ENCODE peak calls at places on chromosomes 4 and X, in six cellular contexts. V is fibroblast of the aortic adventitia, G is NB4, I is pancreas, F is psoas muscle, X is OCI-LY7. K is an unnamed sample.
A peak's percentile ranks its signal among the peaks of the same experiment; 100 is the strongest.

GRCh38 chrX:70247252-70247651 is 12.8 kb downstream of the P2RY4 start:
- DNase-seq in V (no peak), G (no peak), I (no peak), F (no peak), X (no peak), K (no peak)

GRCh38 chrX:23845316-23845932 is 62.3 kb downstream of the APOO start:
- DNase-seq in V (peak; percentile 15), G (peak; percentile 20), I (no peak), F (no peak), X (no peak), K (no peak)

GRCh38 chrX:10945463-10945862 is 165.7 kb upstream of the HCCS start:
- DNase-seq in V (peak; percentile 43), G (no peak), I (no peak), F (no peak), X (no peak), K (no peak)

GRCh38 chr4:124191329-124191728 is 521.2 kb downstream of the ANKRD50 start:
- DNase-seq in V (no peak), G (no peak), I (no peak), F (no peak), X (no peak), K (no peak)

GRCh38 chr4:139734201-139734874 is 68.7 kb downstream of the MGST2 start:
- DNase-seq in V (peak; percentile 75), G (peak; percentile 58), I (no peak), F (no peak), X (no peak), K (peak; percentile 45)

GRCh38 chr4:2472187-2472586 is 3.3 kb downstream of the RNF4 start:
- DNase-seq in V (no peak), G (no peak), I (no peak), F (no peak), X (no peak), K (peak; percentile 82)

GRCh38 chr4:95510145-95510544 is 38.6 kb downstream of the UNC5C start:
- DNase-seq in V (peak; percentile 45), G (peak; percentile 26), I (no peak), F (no peak), X (peak; percentile 14), K (peak; percentile 24)

GRCh38 chr4:78004270-78004669 is 52.9 kb upstream of the FRAS1 start:
- DNase-seq in V (no peak), G (no peak), I (no peak), F (no peak), X (no peak), K (no peak)

GRCh38 chr4:86977621-86978184 is 42.9 kb downstream of the AFF1 start:
- DNase-seq in V (peak; percentile 35), G (peak; percentile 37), I (peak; percentile 25), F (no peak), X (no peak), K (peak; percentile 80)

GRCh38 chrX:131677655-131678628 is 134.1 kb downstream of the OR13H1 start:
- DNase-seq in V (peak; percentile 20), G (peak; percentile 46), I (peak; percentile 44), F (no peak), X (peak; percentile 37), K (no peak)

GRCh38 chr4:95596676-95597075 is 47.9 kb upstream of the UNC5C start:
- DNase-seq in V (no peak), G (peak; percentile 78), I (no peak), F (no peak), X (no peak), K (no peak)

GRCh38 chrX:94288972-94289371 is 615.0 kb downstream of the FAM133A start:
- DNase-seq in V (no peak), G (no peak), I (no peak), F (no peak), X (no peak), K (no peak)

GRCh38 chrX:71143508-71143907 is 1.1 kb upstream of the NLGN3 start:
- DNase-seq in V (peak; percentile 63), G (no peak), I (peak; percentile 45), F (no peak), X (no peak), K (peak; percentile 24)

GRCh38 chrX:111047575-111047974 is 48.4 kb upstream of the PAK3 start:
- DNase-seq in V (peak; percentile 49), G (no peak), I (no peak), F (no peak), X (no peak), K (no peak)

GRCh38 chrX:47143894-47144625 is 442 bp downstream of the NDUFB11 start:
- DNase-seq in V (peak; percentile 38), G (no peak), I (no peak), F (peak; percentile 76), X (no peak), K (peak; percentile 69)

GRCh38 chr4:159103406-159104131 is 690 bp downstream of the RAPGEF2 start:
- DNase-seq in V (peak; percentile 33), G (peak; percentile 42), I (peak; percentile 37), F (peak; percentile 81), X (peak; percentile 30), K (peak; percentile 69)

GRCh38 chr4:83231620-83232056 is 53.0 kb downstream of the COQ2 start:
- DNase-seq in V (no peak), G (peak; percentile 96), I (no peak), F (no peak), X (peak; percentile 50), K (peak; percentile 77)

GRCh38 chr4:13329963-13330362 is 154.2 kb downstream of the RAB28 start:
- DNase-seq in V (peak; percentile 66), G (no peak), I (no peak), F (no peak), X (no peak), K (peak; percentile 77)

GRCh38 chrX:37472836-37473235 is 98.6 kb upstream of the LANCL3 start:
- DNase-seq in V (no peak), G (no peak), I (no peak), F (no peak), X (no peak), K (no peak)

GRCh38 chr4:57426779-57427395 is 316.7 kb upstream of the IGFBP7 start:
- DNase-seq in V (peak; percentile 79), G (peak; percentile 69), I (peak; percentile 67), F (no peak), X (peak; percentile 67), K (peak; percentile 18)

GRCh38 chr4:25030283-25031076 is at the start of gene LGI2:
- DNase-seq in V (no peak), G (peak; percentile 30), I (peak; percentile 44), F (no peak), X (no peak), K (peak; percentile 3)

GRCh38 chr4:25032126-25032525 is 1.4 kb upstream of the LGI2 start:
- DNase-seq in V (peak; percentile 48), G (no peak), I (no peak), F (no peak), X (no peak), K (peak; percentile 35)

GRCh38 chr4:25029479-25030282 is 1.1 kb downstream of the LGI2 start:
- DNase-seq in V (no peak), G (no peak), I (no peak), F (no peak), X (no peak), K (no peak)

GRCh38 chr4:25031077-25031606 is 396 bp upstream of the LGI2 start:
- DNase-seq in V (peak; percentile 18), G (peak; percentile 69), I (no peak), F (no peak), X (no peak), K (peak; percentile 10)
- H3K4me3 ChIP-seq in V (peak overlapping the region; percentile 40), G (no peak overlapping the region), I (no peak overlapping the region), F (peak overlapping the region; percentile 58), X (no peak overlapping the region), K (peak overlapping the region; percentile 45)

GRCh38 chr4:100849319-100849718 is 331.5 kb upstream of the EMCN start:
- DNase-seq in V (no peak), G (no peak), I (no peak), F (no peak), X (no peak), K (no peak)

GRCh38 chr4:100843897-100844296 is 326.1 kb upstream of the EMCN start:
- DNase-seq in V (no peak), G (no peak), I (no peak), F (no peak), X (no peak), K (no peak)

GRCh38 chr4:100852326-100852725 is 334.5 kb upstream of the EMCN start:
- DNase-seq in V (no peak), G (no peak), I (no peak), F (no peak), X (no peak), K (no peak)

DNA sequence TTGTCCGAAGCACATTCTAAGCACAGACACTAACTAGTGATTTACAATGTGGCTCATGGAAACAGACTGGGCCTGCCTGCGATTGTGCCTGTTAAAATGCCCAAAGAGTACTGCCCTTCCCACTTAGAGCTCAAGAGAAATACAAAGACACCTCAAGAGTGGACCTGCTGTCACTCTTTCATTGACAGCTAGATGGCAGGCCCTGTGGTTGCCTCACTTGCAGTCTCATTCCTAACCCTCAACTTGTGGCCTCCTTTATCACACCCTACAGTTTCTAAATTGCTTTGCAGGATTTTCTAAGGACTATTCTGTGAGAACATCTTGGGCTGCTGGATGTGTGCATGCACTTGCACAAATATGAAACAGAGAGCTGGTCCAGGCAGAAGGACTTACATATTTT is 331.0 kb upstream of the EMCN start:
- DNase-seq in V (no peak), G (peak; percentile 40), I (no peak), F (no peak), X (peak; percentile 4), K (no peak)
- TF ChIP-seq CTCF in V (peak; percentile 5), G (peak; percentile 30), I (no peak), F (no peak), X (peak; percentile 43), K (no peak)

GRCh38 chrX:133415276-133416105 is at the start of gene GPC4:
- DNase-seq in V (peak; percentile 12), G (no peak), I (peak; percentile 85), F (peak; percentile 88), X (no peak), K (no peak)
- H3K4me3 ChIP-seq in V (peak within 1 kb of the TSS; percentile 57), G (no peak within 1 kb of the TSS), I (peak within 1 kb of the TSS; percentile 34), F (peak within 1 kb of the TSS; percentile 77), X (no peak within 1 kb of the TSS), K (peak within 1 kb of the TSS; percentile 51)

GRCh38 chrX:118761950-118762725 is 34.7 kb downstream of the IL13RA1 start:
- DNase-seq in V (no peak), G (peak; percentile 30), I (no peak), F (no peak), X (no peak), K (no peak)
- TF ChIP-seq CTCF in V (no peak), G (no peak), I (no peak), F (no peak), X (peak; percentile 32), K (no peak)

DNA sequence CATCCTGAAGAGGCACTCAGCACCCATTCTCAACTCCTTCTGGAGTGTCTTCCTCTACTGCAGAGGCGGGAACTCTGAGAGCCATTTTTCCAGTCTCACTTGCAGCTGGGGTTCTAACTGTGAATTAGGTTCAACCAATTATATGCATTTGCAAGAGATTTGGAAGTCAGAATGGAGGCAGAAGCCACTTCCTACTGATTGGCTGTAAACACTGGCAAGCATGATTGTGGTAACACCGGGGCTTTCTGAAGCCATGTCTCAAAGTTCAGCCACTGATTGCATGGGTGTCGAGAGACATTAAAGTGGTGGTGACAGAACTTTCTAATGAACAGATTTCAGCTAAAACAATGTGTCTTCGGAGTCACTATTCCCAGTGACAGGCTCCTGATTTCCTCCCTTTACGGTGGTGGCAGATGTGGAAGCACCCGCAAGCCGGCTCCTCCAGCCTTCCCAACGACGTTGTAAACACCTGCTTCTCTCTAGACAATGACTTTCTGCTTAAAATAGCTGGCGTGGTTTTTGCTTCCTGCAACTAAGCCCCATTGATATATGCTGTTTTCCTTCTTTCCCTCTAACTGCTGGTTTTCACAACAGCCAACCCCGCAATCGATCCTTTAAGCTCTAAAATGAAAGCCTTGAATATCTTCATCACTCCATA is 92.0 kb downstream of the IRF2 start:
- DNase-seq in V (no peak), G (peak; percentile 23), I (no peak), F (no peak), X (peak; percentile 39), K (no peak)
- H3K4me3 ChIP-seq in V (no peak overlapping the region), G (no peak overlapping the region), I (no peak overlapping the region), F (no peak overlapping the region), X (peak overlapping the region; percentile 38), K (no peak overlapping the region)

K was measured in foreskin fibroblast.